ENCODE peak calls at places on chromosomes 3 and 15, in seven cellular contexts. M, K, A, F, J, O and N are unnamed samples.
A peak's percentile ranks its signal among the peaks of the same experiment; 100 is the strongest.

GRCh38 chr3:28677581-28677980 is 329.0 kb upstream of the AZI2 start:
- DNase-seq in M (no peak), K (no peak), A (no peak), F (no peak), J (no peak), O (no peak), N (no peak)

GRCh38 chr3:32423956-32424558 is 32.4 kb downstream of the CMTM7 start:
- DNase-seq in M (peak; percentile 34), K (no peak), A (no peak), F (peak; percentile 47), J (no peak), O (no peak), N (no peak)

GRCh38 chr3:193599393-193599792 is 6.4 kb downstream of the OPA1 start:
- DNase-seq in M (no peak), K (no peak), A (no peak), F (no peak), J (no peak), O (no peak), N (no peak)

GRCh38 chr3:48404440-48405342 is 25.2 kb downstream of the PLXNB1 start:
- DNase-seq in M (no peak), K (peak; percentile 25), A (no peak), F (no peak), J (no peak), O (peak; percentile 1), N (no peak)

GRCh38 chr3:86993704-86994103 is 2.8 kb upstream of the VGLL3 start:
- DNase-seq in M (no peak), K (no peak), A (no peak), F (no peak), J (no peak), O (no peak), N (no peak)

GRCh38 chr3:141049681-141050080 is 1.5 kb upstream of the SPSB4 start:
- DNase-seq in M (no peak), K (no peak), A (no peak), F (no peak), J (no peak), O (peak; percentile 43), N (no peak)

GRCh38 chr15:52326758-52327157 is 31.2 kb upstream of the MYO5C start:
- DNase-seq in M (no peak), K (no peak), A (no peak), F (no peak), J (no peak), O (no peak), N (no peak)

GRCh38 chr3:154229217-154229590 is 95.1 kb downstream of the DHX36 start:
- DNase-seq in M (no peak), K (no peak), A (no peak), F (no peak), J (no peak), O (no peak), N (no peak)

GRCh38 chr15:78616506-78616905 is 4.3 kb downstream of the CHRNA3 start:
- DNase-seq in M (no peak), K (no peak), A (no peak), F (no peak), J (no peak), O (no peak), N (no peak)

GRCh38 chr3:66133050-66133757 is 87.6 kb upstream of the SLC25A26 start:
- DNase-seq in M (no peak), K (no peak), A (no peak), F (no peak), J (no peak), O (no peak), N (no peak)

GRCh38 chr15:91021516-91022074 is 799 bp downstream of the VPS33B start:
- DNase-seq in M (no peak), K (no peak), A (no peak), F (no peak), J (no peak), O (no peak), N (no peak)

GRCh38 chr3:126361211-126361610 is 4.0 kb upstream of the KLF15 start:
- DNase-seq in M (no peak), K (no peak), A (no peak), F (no peak), J (no peak), O (no peak), N (no peak)

GRCh38 chr15:76866716-76867321 is 38.3 kb downstream of the SCAPER start:
- DNase-seq in M (no peak), K (no peak), A (no peak), F (peak; percentile 23), J (no peak), O (peak; percentile 9), N (no peak)

GRCh38 chr3:62631471-62631870 is 243.7 kb downstream of the CADPS start:
- DNase-seq in M (no peak), K (no peak), A (no peak), F (no peak), J (no peak), O (no peak), N (no peak)

GRCh38 chr3:180138871-180139270 is 102.1 kb upstream of the PEX5L start:
- DNase-seq in M (no peak), K (no peak), A (no peak), F (no peak), J (no peak), O (no peak), N (no peak)

GRCh38 chr15:88998980-88999713 is 86.0 kb upstream of the MFGE8 start:
- DNase-seq in M (no peak), K (no peak), A (no peak), F (no peak), J (no peak), O (no peak), N (no peak)

GRCh38 chr3:100205161-100205560 is 55.6 kb upstream of the TBC1D23 start:
- DNase-seq in M (no peak), K (no peak), A (no peak), F (no peak), J (no peak), O (no peak), N (no peak)

GRCh38 chr15:70196314-70197291 is 98.9 kb upstream of the TLE3 start:
- DNase-seq in M (no peak), K (no peak), A (peak; percentile 35), F (peak; percentile 19), J (peak; percentile 45), O (no peak), N (peak; percentile 41)

GRCh38 chr3:134038071-134038491 is 8.4 kb upstream of the SLCO2A1 start:
- DNase-seq in M (no peak), K (no peak), A (no peak), F (no peak), J (no peak), O (no peak), N (no peak)

GRCh38 chr3:29521751-29522150 is 240.9 kb downstream of the RBMS3 start:
- DNase-seq in M (no peak), K (no peak), A (no peak), F (no peak), J (no peak), O (no peak), N (no peak)

GRCh38 chr3:98900265-98901031 is 1.0 kb downstream of the DCBLD2 start:
- DNase-seq in M (no peak), K (no peak), A (no peak), F (no peak), J (no peak), O (no peak), N (no peak)

GRCh38 chr15:80152180-80152895 is 461 bp upstream of the FAH start:
- DNase-seq in M (peak; percentile 77), K (peak; percentile 84), A (peak; percentile 86), F (peak; percentile 95), J (peak; percentile 94), O (peak; percentile 87), N (peak; percentile 56)

GRCh38 chr15:73052679-73053397 is 575 bp downstream of the NEO1 start:
- DNase-seq in M (peak; percentile 18), K (peak; percentile 75), A (peak; percentile 29), F (peak; percentile 16), J (peak; percentile 41), O (peak; percentile 73), N (peak; percentile 15)

GRCh38 chr15:41892621-41893421 is 1.0 kb downstream of the SPTBN5 start:
- DNase-seq in M (peak; percentile 29), K (no peak), A (peak; percentile 21), F (peak; percentile 20), J (no peak), O (no peak), N (no peak)

GRCh38 chr3:194587438-194587931 is 45.7 kb downstream of the TMEM44 start:
- DNase-seq in M (no peak), K (peak; percentile 39), A (no peak), F (no peak), J (no peak), O (no peak), N (no peak)

GRCh38 chr3:125107861-125108567 is 52.2 kb upstream of the HEG1 start:
- DNase-seq in M (no peak), K (no peak), A (no peak), F (no peak), J (no peak), O (no peak), N (no peak)

GRCh38 chr3:50971487-50971924 is 296.8 kb downstream of the DOCK3 start:
- DNase-seq in M (peak; percentile 58), K (no peak), A (peak; percentile 55), F (peak; percentile 76), J (peak; percentile 39), O (peak; percentile 36), N (peak; percentile 28)

GRCh38 chr3:13507791-13508339 is 27.8 kb downstream of the HDAC11 start:
- DNase-seq in M (no peak), K (peak; percentile 37), A (no peak), F (no peak), J (no peak), O (no peak), N (no peak)